ENCODE peak calls at places on chromosomes 7 and 10, in five cellular contexts. W is PC-3; S is CD4-positive, CD25-positive, alpha-beta regulatory T cell; Y is body of pancreas; V is tibial artery. Z is an unnamed sample.

GRCh38 chr7:73341877-73342276 is 13.9 kb downstream of the FKBP6 start:
- DNase-seq in W (peak; percentile 32), S (no peak), Y (no peak), V (no peak), Z (no peak)

GRCh38 chr7:37352974-37353948 is 95.4 kb downstream of the ELMO1 start:
- DNase-seq in W (peak; percentile 8), S (peak; percentile 86), Y (no peak), V (no peak), Z (peak; percentile 29)

GRCh38 chr10:128709975-128710794 is 584.0 kb upstream of the MKI67 start:
- DNase-seq in W (no peak), S (no peak), Y (no peak), V (no peak), Z (no peak)

GRCh38 chr7:101134399-101134980 is 7.6 kb downstream of the SERPINE1 start:
- DNase-seq in W (peak; percentile 28), S (no peak), Y (no peak), V (no peak), Z (no peak)

GRCh38 chr10:34178756-34179155 is 636.3 kb downstream of the PARD3 start:
- DNase-seq in W (no peak), S (no peak), Y (no peak), V (no peak), Z (no peak)

GRCh38 chr10:26759008-26759407 is 61.5 kb downstream of the PDSS1 start:
- DNase-seq in W (no peak), S (no peak), Y (no peak), V (no peak), Z (no peak)

GRCh38 chr7:150992833-150993302 is 2.1 kb downstream of the NOS3 start:
- DNase-seq in W (no peak), S (no peak), Y (no peak), V (no peak), Z (no peak)

GRCh38 chr10:60913657-60914056 is 30.3 kb downstream of the RHOBTB1 start:
- DNase-seq in W (no peak), S (no peak), Y (no peak), V (no peak), Z (no peak)

GRCh38 chr7:96219382-96220130 is 102.3 kb downstream of the SLC25A13 start:
- DNase-seq in W (peak; percentile 93), S (no peak), Y (no peak), V (no peak), Z (no peak)

GRCh38 chr10:49257159-49257558 is 41.8 kb upstream of the C10orf71 start:
- DNase-seq in W (no peak), S (no peak), Y (no peak), V (no peak), Z (no peak)

GRCh38 chr7:80312139-80312661 is 177.6 kb downstream of the GNAI1 start:
- DNase-seq in W (peak; percentile 75), S (peak; percentile 0), Y (peak; percentile 32), V (no peak), Z (peak; percentile 23)

GRCh38 chr7:33509251-33509650 is 379.9 kb downstream of the BBS9 start:
- DNase-seq in W (no peak), S (no peak), Y (no peak), V (no peak), Z (no peak)

GRCh38 chr7:117873056-117873932 is at the start of gene CTTNBP2:
- DNase-seq in W (peak; percentile 28), S (no peak), Y (peak; percentile 72), V (peak; percentile 42), Z (peak; percentile 49)

GRCh38 chr7:139094596-139094995 is 14.9 kb downstream of the ZC3HAV1 start:
- DNase-seq in W (no peak), S (no peak), Y (no peak), V (no peak), Z (no peak)

GRCh38 chr7:139284252-139284896 is 53.3 kb downstream of the UBN2 start:
- DNase-seq in W (peak; percentile 4), S (no peak), Y (no peak), V (no peak), Z (peak; percentile 32)

GRCh38 chr7:32496052-32496813 is 944 bp downstream of the AVL9 start:
- DNase-seq in W (no peak), S (no peak), Y (no peak), V (no peak), Z (no peak)

GRCh38 chr10:64283621-64284020 is 762.4 kb downstream of the REEP3 start:
- DNase-seq in W (no peak), S (no peak), Y (no peak), V (no peak), Z (no peak)

GRCh38 chr10:3758491-3758970 is 26.5 kb downstream of the KLF6 start:
- DNase-seq in W (no peak), S (no peak), Y (no peak), V (no peak), Z (no peak)

GRCh38 chr10:101940916-101941315 is 97.3 kb upstream of the KCNIP2 start:
- DNase-seq in W (peak; percentile 24), S (no peak), Y (no peak), V (no peak), Z (no peak)

GRCh38 chr10:124646483-124647352 is 97.5 kb downstream of the FAM53B start:
- DNase-seq in W (no peak), S (no peak), Y (peak; percentile 67), V (peak; percentile 88), Z (peak; percentile 60)

GRCh38 chr10:17062493-17063487 is 66.8 kb downstream of the CUBN start:
- DNase-seq in W (peak; percentile 81), S (no peak), Y (peak; percentile 53), V (peak; percentile 66), Z (no peak)

GRCh38 chr7:101733713-101734475 is 83.5 kb upstream of the CUX1 start:
- DNase-seq in W (peak; percentile 52), S (no peak), Y (peak; percentile 71), V (peak; percentile 29), Z (peak; percentile 52)

GRCh38 chr10:78543749-78544446 is 510.2 kb downstream of the RPS24 start:
- DNase-seq in W (no peak), S (no peak), Y (peak; percentile 26), V (peak; percentile 88), Z (peak; percentile 56)

GRCh38 chr10:114044251-114045070 is 795 bp downstream of the ADRB1 start:
- DNase-seq in W (no peak), S (no peak), Y (no peak), V (no peak), Z (no peak)

GRCh38 chr10:21078410-21079329 is 181.6 kb upstream of the NEBL start:
- DNase-seq in W (peak; percentile 77), S (no peak), Y (peak; percentile 74), V (peak; percentile 47), Z (peak; percentile 65)

GRCh38 chr7:93327006-93327633 is 95.0 kb downstream of the VPS50 start:
- DNase-seq in W (peak; percentile 58), S (no peak), Y (no peak), V (no peak), Z (no peak)

GRCh38 chr10:102555781-102556328 is 52.1 kb downstream of the SUFU start:
- DNase-seq in W (no peak), S (no peak), Y (no peak), V (no peak), Z (no peak)

GRCh38 chr7:155363852-155364600 is 66.3 kb downstream of the INSIG1 start:
- DNase-seq in W (no peak), S (no peak), Y (no peak), V (no peak), Z (no peak)

GRCh38 chr10:117681104-117681503 is 138.6 kb downstream of the EMX2 start:
- DNase-seq in W (no peak), S (no peak), Y (no peak), V (no peak), Z (no peak)
- H3K4me3 ChIP-seq in W (no peak overlapping the region), S (no peak overlapping the region), Y (no peak overlapping the region), V (no peak overlapping the region), Z (no peak overlapping the region)

DNA sequence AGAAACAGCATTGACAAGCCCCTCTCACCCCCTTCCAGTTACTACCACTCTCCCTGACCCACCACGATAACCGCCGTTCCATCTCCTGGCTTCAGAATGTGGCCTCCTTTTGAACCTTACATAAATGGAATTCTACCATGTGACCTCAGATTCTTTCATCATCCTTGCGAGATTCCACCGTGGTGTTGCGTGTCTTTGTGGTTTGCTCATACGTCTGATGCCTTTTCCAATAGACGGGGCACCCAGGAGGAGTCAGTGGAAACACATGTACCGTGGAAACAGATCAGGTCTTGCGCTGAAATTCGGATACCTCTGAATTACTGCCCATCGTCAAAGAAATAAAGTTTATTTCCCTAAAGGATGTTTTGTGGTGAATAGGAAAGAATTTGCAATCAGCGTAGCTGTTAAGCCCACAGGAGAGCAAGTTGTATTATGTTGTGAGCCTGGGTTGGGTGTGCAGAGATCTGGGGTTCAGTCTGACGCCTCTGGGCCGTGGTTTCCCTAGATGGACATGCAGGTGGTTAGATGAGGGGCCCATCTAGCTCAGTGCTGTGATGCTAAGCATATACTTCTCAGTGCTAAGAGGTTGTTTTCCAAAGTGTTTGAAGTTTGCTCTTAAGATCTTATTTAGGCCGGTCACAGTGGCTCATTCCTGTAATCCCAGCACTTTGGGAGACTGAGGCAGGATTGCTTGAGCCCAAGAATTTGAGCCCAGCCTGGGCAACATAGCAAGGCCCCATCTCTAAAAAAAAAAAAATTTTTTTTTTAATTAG is 29.1 kb downstream of the GTF2IRD1 start:
- DNase-seq in W (no peak), S (no peak), Y (no peak), V (no peak), Z (no peak)
- H3K27ac ChIP-seq in W (no peak overlapping the region), S (no peak overlapping the region), Y (peak overlapping the region; percentile 70), V (peak overlapping the region; percentile 87), Z (no peak overlapping the region)

GRCh38 chr10:43304079-43304686 is 37.3 kb upstream of the RASGEF1A start:
- DNase-seq in W (no peak), S (no peak), Y (no peak), V (no peak), Z (no peak)
- H3K4me3 ChIP-seq in W (peak overlapping the region; percentile 75), S (peak overlapping the region; percentile 73), Y (no peak overlapping the region), V (peak overlapping the region; percentile 56), Z (peak overlapping the region; percentile 28)

DNA sequence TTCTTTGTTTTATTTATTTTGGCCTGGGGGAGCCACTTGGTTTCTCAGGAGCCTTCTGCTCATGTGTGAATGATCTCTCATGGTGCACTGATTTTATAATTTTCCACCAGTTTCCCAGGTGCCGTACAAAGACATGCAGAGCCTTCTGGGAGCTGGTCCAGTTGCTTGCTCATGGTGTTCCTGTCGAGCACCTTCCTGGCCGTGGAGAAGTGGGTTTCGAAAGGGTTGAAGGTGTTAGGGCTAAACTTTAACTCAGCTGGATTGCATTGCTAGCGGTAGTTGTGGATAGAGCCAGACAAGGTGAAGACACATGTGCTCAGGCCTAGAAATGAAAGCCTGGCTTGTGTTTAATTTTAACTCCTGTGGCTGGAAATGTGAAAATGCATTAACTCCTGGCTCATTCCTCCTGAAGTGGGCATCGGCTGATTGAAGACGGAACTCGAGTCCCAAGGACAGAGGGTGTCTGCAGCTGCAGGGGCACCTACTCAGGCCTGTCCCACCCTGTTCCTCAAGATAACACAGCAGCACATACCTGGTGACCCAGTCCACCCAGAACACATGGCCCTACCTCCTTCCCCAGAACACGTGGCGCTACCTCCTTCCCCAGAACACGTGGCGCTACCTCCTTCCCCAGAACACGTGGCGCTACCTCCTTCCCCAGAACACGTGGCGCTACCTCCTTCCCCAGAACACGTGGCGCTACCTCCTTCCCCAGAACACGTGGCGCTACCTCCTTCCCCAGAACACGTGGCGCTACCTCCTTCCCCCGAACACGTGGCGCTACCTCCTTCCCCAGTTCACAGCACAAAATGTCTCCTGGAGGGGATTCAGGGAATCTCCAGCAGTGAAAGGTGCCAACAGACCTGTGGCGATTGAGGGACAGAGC is 133.2 kb downstream of the WDR37 start:
- DNase-seq in W (no peak), S (no peak), Y (no peak), V (no peak), Z (no peak)
- H3K27ac ChIP-seq in W (no peak overlapping the region), S (no peak overlapping the region), Y (peak overlapping the region; percentile 82), V (no peak overlapping the region), Z (no peak overlapping the region)

Z was measured in colonic mucosa.